ENCODE peak calls at places on chromosomes 13 and 19, in five cellular contexts. F, Q, N, E and T are unnamed samples.

GRCh38 chr13:19834704-19835103 is 28.7 kb downstream of the ZMYM5 start:
- DNase-seq in Q (no peak), N (no peak), F (no peak), E (no peak), T (no peak)

GRCh38 chr19:55443824-55444719 is 972 bp upstream of the SHISA7 start:
- DNase-seq in N (no peak), E (no peak), F (no peak), Q (no peak), T (no peak)

GRCh38 chr19:13037161-13037560 is 41.9 kb downstream of the NFIX start:
- DNase-seq in Q (no peak), E (no peak), F (no peak), N (no peak), T (no peak)

GRCh38 chr19:52601025-52601973 is 31.2 kb downstream of the ZNF701 start:
- DNase-seq in N (peak; percentile 71), E (peak; percentile 19), Q (peak; percentile 89), F (peak; percentile 26), T (peak; percentile 74)

GRCh38 chr13:76769238-76769859 is 116.9 kb downstream of the KCTD12 start:
- DNase-seq in F (no peak), E (no peak), Q (no peak), N (no peak), T (no peak)

GRCh38 chr19:48735031-48735615 is 5.3 kb downstream of the RASIP1 start:
- DNase-seq in Q (no peak), E (no peak), F (no peak), N (peak; percentile 82), T (no peak)

GRCh38 chr19:18672044-18672451 is 11.4 kb upstream of the CRTC1 start:
- DNase-seq in N (no peak), E (no peak), Q (no peak), F (no peak), T (no peak)

GRCh38 chr19:5078179-5078578 is 109.3 kb downstream of the KDM4B start:
- DNase-seq in Q (peak; percentile 44), E (no peak), N (no peak), F (no peak), T (no peak)

GRCh38 chr19:54114340-54114826 is 1.1 kb downstream of the TFPT start:
- DNase-seq in N (no peak), Q (peak; percentile 75), F (no peak), E (peak; percentile 36), T (no peak)

GRCh38 chr13:113145496-113145895 is 13.0 kb upstream of the PROZ start:
- DNase-seq in F (no peak), Q (no peak), E (no peak), N (no peak), T (no peak)

GRCh38 chr19:12880551-12881171 is 588 bp downstream of the DNASE2 start:
- DNase-seq in F (no peak), E (no peak), Q (peak; percentile 38), N (no peak), T (no peak)

GRCh38 chr19:50843701-50844221 is 10.4 kb upstream of the KLK15 start:
- DNase-seq in E (no peak), Q (no peak), F (no peak), N (no peak), T (no peak)

GRCh38 chr19:4976412-4977298 is 7.7 kb downstream of the KDM4B start:
- DNase-seq in F (no peak), N (no peak), E (no peak), Q (peak; percentile 84), T (peak; percentile 91)

GRCh38 chr19:15390814-15391213 is 11.2 kb upstream of the AKAP8 start:
- DNase-seq in F (no peak), E (no peak), Q (no peak), N (no peak), T (no peak)

GRCh38 chr19:43207991-43208390 is 2.6 kb upstream of the PSG4 start:
- DNase-seq in Q (no peak), N (no peak), E (no peak), F (no peak), T (no peak)

GRCh38 chr13:59103004-59103768 is 1060.5 kb downstream of the DIAPH3 start:
- DNase-seq in F (no peak), Q (no peak), E (no peak), N (no peak), T (peak; percentile 66)

GRCh38 chr13:102312841-102313240 is 89.0 kb downstream of the FGF14 start:
- DNase-seq in N (no peak), Q (no peak), E (no peak), F (no peak), T (no peak)

GRCh38 chr19:49637865-49638350 is 2.0 kb downstream of the RRAS start:
- DNase-seq in E (no peak), Q (peak; percentile 32), F (peak; percentile 42), N (no peak), T (no peak)

GRCh38 chr13:33548065-33548464 is 262.5 kb upstream of the STARD13 start:
- DNase-seq in F (no peak), N (no peak), Q (no peak), E (no peak), T (no peak)